ENCODE peak calls at places on chromosomes 1 and 21, in six cellular contexts. One of them, this sample, is unnamed.

GRCh38 chr1:207744000-207744534 is 7.8 kb upstream of the CD46 start:
- DNase-seq in fibroblast of the aortic adventitia: no peak
- DNase-seq in pancreas: no peak
- DNase-seq in left ventricle myocardium inferior: no peak
- DNase-seq in fibroblast of mammary gland: no peak
- DNase-seq in AG10803: no peak
- DNase-seq in this sample: no peak

GRCh38 chr21:39715804-39716397 is 29.1 kb upstream of the IGSF5 start:
- DNase-seq in fibroblast of mammary gland: peak
- DNase-seq in pancreas: peak
- DNase-seq in left ventricle myocardium inferior: peak
- DNase-seq in AG10803: peak
- DNase-seq in fibroblast of the aortic adventitia: peak
- DNase-seq in this sample: peak

GRCh38 chr1:153968400-153968799 is 698 bp downstream of the CREB3L4 start:
- DNase-seq in left ventricle myocardium inferior: no peak
- DNase-seq in fibroblast of mammary gland: no peak
- DNase-seq in pancreas: no peak
- DNase-seq in AG10803: no peak
- DNase-seq in fibroblast of the aortic adventitia: no peak
- DNase-seq in this sample: no peak

GRCh38 chr1:231338270-231339128 is at the start of gene SPRTN:
- DNase-seq in fibroblast of mammary gland: peak
- DNase-seq in left ventricle myocardium inferior: no peak
- DNase-seq in fibroblast of the aortic adventitia: peak
- DNase-seq in pancreas: no peak
- DNase-seq in AG10803: no peak
- DNase-seq in this sample: no peak

GRCh38 chr1:172809751-172810150 is 150.8 kb downstream of the FASLG start:
- DNase-seq in pancreas: no peak
- DNase-seq in left ventricle myocardium inferior: no peak
- DNase-seq in fibroblast of mammary gland: no peak
- DNase-seq in fibroblast of the aortic adventitia: no peak
- DNase-seq in AG10803: no peak
- DNase-seq in this sample: no peak

GRCh38 chr1:209354840-209355165 is 228.7 kb upstream of the CAMK1G start:
- DNase-seq in fibroblast of mammary gland: no peak
- DNase-seq in AG10803: no peak
- DNase-seq in pancreas: no peak
- DNase-seq in fibroblast of the aortic adventitia: no peak
- DNase-seq in left ventricle myocardium inferior: no peak
- DNase-seq in this sample: no peak

GRCh38 chr1:46399307-46399706 is 5.2 kb downstream of the FAAH start:
- DNase-seq in fibroblast of mammary gland: no peak
- DNase-seq in fibroblast of the aortic adventitia: no peak
- DNase-seq in pancreas: no peak
- DNase-seq in AG10803: no peak
- DNase-seq in left ventricle myocardium inferior: no peak
- DNase-seq in this sample: no peak

GRCh38 chr21:46413365-46413696 is 45.4 kb upstream of the DIP2A start:
- DNase-seq in fibroblast of mammary gland: no peak
- DNase-seq in left ventricle myocardium inferior: no peak
- DNase-seq in fibroblast of the aortic adventitia: no peak
- DNase-seq in pancreas: no peak
- DNase-seq in AG10803: no peak
- DNase-seq in this sample: no peak

GRCh38 chr1:226678701-226679100 is 60.4 kb downstream of the ITPKB start:
- DNase-seq in AG10803: no peak
- DNase-seq in fibroblast of mammary gland: no peak
- DNase-seq in fibroblast of the aortic adventitia: no peak
- DNase-seq in left ventricle myocardium inferior: no peak
- DNase-seq in pancreas: no peak
- DNase-seq in this sample: no peak

GRCh38 chr1:176164014-176164678 is 42.9 kb downstream of the COP1 start:
- DNase-seq in AG10803: no peak
- DNase-seq in left ventricle myocardium inferior: no peak
- DNase-seq in fibroblast of mammary gland: no peak
- DNase-seq in fibroblast of the aortic adventitia: no peak
- DNase-seq in pancreas: no peak
- DNase-seq in this sample: no peak

GRCh38 chr1:41731631-41732030 is 187.1 kb downstream of the HIVEP3 start:
- DNase-seq in fibroblast of mammary gland: no peak
- DNase-seq in left ventricle myocardium inferior: no peak
- DNase-seq in AG10803: no peak
- DNase-seq in fibroblast of the aortic adventitia: peak
- DNase-seq in pancreas: no peak
- DNase-seq in this sample: no peak

GRCh38 chr1:168431882-168432281 is 111.9 kb downstream of the XCL2 start:
- DNase-seq in pancreas: no peak
- DNase-seq in left ventricle myocardium inferior: no peak
- DNase-seq in AG10803: no peak
- DNase-seq in fibroblast of mammary gland: no peak
- DNase-seq in fibroblast of the aortic adventitia: no peak
- DNase-seq in this sample: no peak

GRCh38 chr1:20194224-20194623 is 7.9 kb upstream of the PLA2G2C start:
- DNase-seq in left ventricle myocardium inferior: no peak
- DNase-seq in AG10803: no peak
- DNase-seq in fibroblast of mammary gland: no peak
- DNase-seq in fibroblast of the aortic adventitia: no peak
- DNase-seq in pancreas: no peak
- DNase-seq in this sample: no peak

GRCh38 chr1:116347678-116348077 is 25.4 kb upstream of the ATP1A1 start:
- DNase-seq in left ventricle myocardium inferior: no peak
- DNase-seq in AG10803: no peak
- DNase-seq in fibroblast of mammary gland: no peak
- DNase-seq in pancreas: no peak
- DNase-seq in fibroblast of the aortic adventitia: no peak
- DNase-seq in this sample: no peak

GRCh38 chr1:36464605-36465393 is 615 bp upstream of the MRPS15 start:
- DNase-seq in pancreas: no peak
- DNase-seq in fibroblast of mammary gland: peak
- DNase-seq in AG10803: peak
- DNase-seq in fibroblast of the aortic adventitia: no peak
- DNase-seq in left ventricle myocardium inferior: no peak
- DNase-seq in this sample: no peak

GRCh38 chr1:6967431-6968079 is 182.3 kb downstream of the CAMTA1 start:
- DNase-seq in pancreas: no peak
- DNase-seq in left ventricle myocardium inferior: no peak
- DNase-seq in fibroblast of mammary gland: peak
- DNase-seq in fibroblast of the aortic adventitia: no peak
- DNase-seq in AG10803: peak
- DNase-seq in this sample: peak

GRCh38 chr1:21857142-21857839 is 45.2 kb downstream of the LDLRAD2 start:
- DNase-seq in AG10803: peak
- DNase-seq in pancreas: no peak
- DNase-seq in fibroblast of mammary gland: peak
- DNase-seq in fibroblast of the aortic adventitia: no peak
- DNase-seq in left ventricle myocardium inferior: no peak
- DNase-seq in this sample: peak

GRCh38 chr1:226135059-226135651 is 51.4 kb downstream of the ACBD3 start:
- DNase-seq in AG10803: no peak
- DNase-seq in pancreas: peak
- DNase-seq in fibroblast of the aortic adventitia: peak
- DNase-seq in fibroblast of mammary gland: no peak
- DNase-seq in left ventricle myocardium inferior: peak
- DNase-seq in this sample: no peak

GRCh38 chr1:115411388-115412063 is 73.5 kb upstream of the NGF start:
- DNase-seq in fibroblast of the aortic adventitia: peak
- DNase-seq in fibroblast of mammary gland: peak
- DNase-seq in AG10803: peak
- DNase-seq in left ventricle myocardium inferior: no peak
- DNase-seq in pancreas: no peak
- DNase-seq in this sample: peak

GRCh38 chr21:29077651-29078090 is 4.2 kb upstream of the CCT8 start:
- DNase-seq in fibroblast of mammary gland: peak
- DNase-seq in pancreas: no peak
- DNase-seq in fibroblast of the aortic adventitia: peak
- DNase-seq in AG10803: peak
- DNase-seq in left ventricle myocardium inferior: no peak
- DNase-seq in this sample: no peak

GRCh38 chr1:191895049-191895448 is 263.2 kb upstream of the RGS18 start:
- DNase-seq in left ventricle myocardium inferior: no peak
- DNase-seq in fibroblast of mammary gland: no peak
- DNase-seq in pancreas: no peak
- DNase-seq in fibroblast of the aortic adventitia: no peak
- DNase-seq in AG10803: no peak
- DNase-seq in this sample: no peak

GRCh38 chr1:239997160-239997514 is 94.5 kb upstream of the FMN2 start:
- DNase-seq in fibroblast of mammary gland: no peak
- DNase-seq in fibroblast of the aortic adventitia: no peak
- DNase-seq in AG10803: no peak
- DNase-seq in pancreas: no peak
- DNase-seq in left ventricle myocardium inferior: no peak
- DNase-seq in this sample: no peak
- H3K4me3 ChIP-seq in fibroblast of mammary gland: no peak
- H3K4me3 ChIP-seq in fibroblast of the aortic adventitia: no peak
- H3K4me3 ChIP-seq in AG10803: no peak
- H3K4me3 ChIP-seq in pancreas: no peak
- H3K4me3 ChIP-seq in left ventricle myocardium inferior: no peak
- H3K4me3 ChIP-seq in this sample: no peak

GRCh38 chr1:155062702-155063411 is 683 bp upstream of the EFNA4 start:
- DNase-seq in AG10803: no peak
- DNase-seq in fibroblast of the aortic adventitia: no peak
- DNase-seq in fibroblast of mammary gland: peak
- DNase-seq in left ventricle myocardium inferior: peak
- DNase-seq in pancreas: peak
- DNase-seq in this sample: no peak
- TF ChIP-seq CTCF in AG10803: peak
- TF ChIP-seq CTCF in fibroblast of the aortic adventitia: peak
- TF ChIP-seq CTCF in fibroblast of mammary gland: peak
- TF ChIP-seq CTCF in left ventricle myocardium inferior: peak
- TF ChIP-seq CTCF in pancreas: peak
- TF ChIP-seq CTCF in this sample: peak

GRCh38 chr21:23021481-23021880 is 2023.3 kb downstream of the NCAM2 start:
- DNase-seq in pancreas: no peak
- DNase-seq in fibroblast of mammary gland: no peak
- DNase-seq in AG10803: no peak
- DNase-seq in left ventricle myocardium inferior: no peak
- DNase-seq in fibroblast of the aortic adventitia: no peak
- DNase-seq in this sample: no peak
- H3K4me3 ChIP-seq in pancreas: no peak
- H3K4me3 ChIP-seq in fibroblast of mammary gland: no peak
- H3K4me3 ChIP-seq in AG10803: no peak
- H3K4me3 ChIP-seq in left ventricle myocardium inferior: no peak
- H3K4me3 ChIP-seq in fibroblast of the aortic adventitia: no peak
- H3K4me3 ChIP-seq in this sample: no peak

GRCh38 chr1:2135425-2135824 is 59.1 kb downstream of the FAAP20 start:
- DNase-seq in AG10803: peak
- DNase-seq in left ventricle myocardium inferior: peak
- DNase-seq in pancreas: no peak
- DNase-seq in fibroblast of the aortic adventitia: peak
- DNase-seq in fibroblast of mammary gland: peak
- DNase-seq in this sample: peak
- TF ChIP-seq CTCF in AG10803: no peak
- TF ChIP-seq CTCF in left ventricle myocardium inferior: no peak
- TF ChIP-seq CTCF in pancreas: no peak
- TF ChIP-seq CTCF in fibroblast of the aortic adventitia: peak
- TF ChIP-seq CTCF in fibroblast of mammary gland: no peak
- TF ChIP-seq CTCF in this sample: no peak

DNA sequence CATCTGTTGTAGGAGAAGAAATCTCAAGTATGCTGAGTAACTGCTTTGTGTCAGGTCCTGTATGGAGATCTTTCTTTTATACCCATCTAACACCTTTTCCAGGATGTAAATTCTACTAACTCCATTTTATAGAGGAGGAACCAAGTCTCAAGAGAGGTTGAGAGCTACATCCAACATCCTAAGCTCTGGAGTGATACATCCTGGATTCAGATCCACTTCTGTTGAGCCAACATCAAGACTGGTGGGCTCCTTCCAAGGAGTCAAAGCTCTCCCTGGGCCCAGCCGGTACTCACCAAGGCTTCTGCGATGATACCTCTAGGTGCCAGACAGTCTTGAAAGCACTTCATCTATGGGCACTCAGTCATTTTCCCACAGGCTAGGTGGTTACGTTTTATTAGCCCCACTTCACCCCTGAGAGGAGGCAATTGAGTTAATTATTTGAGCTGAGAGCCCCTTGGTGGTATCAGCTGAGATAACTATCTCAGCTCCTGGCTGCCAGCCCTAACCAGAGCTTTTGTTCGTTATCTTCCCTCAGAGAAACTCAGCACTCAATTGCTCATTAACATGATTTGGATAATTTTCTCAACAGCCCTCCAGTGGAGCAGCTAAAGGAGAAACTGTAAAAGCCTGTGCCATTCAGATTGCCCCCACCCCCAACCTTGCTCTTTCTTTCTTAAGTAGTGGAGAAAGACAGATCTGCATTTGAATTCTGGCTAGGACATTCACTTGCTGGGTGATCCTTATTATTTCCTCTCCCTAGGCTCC is 219.0 kb upstream of the FGGY start:
- DNase-seq in fibroblast of the aortic adventitia: no peak
- DNase-seq in left ventricle myocardium inferior: no peak
- DNase-seq in pancreas: no peak
- DNase-seq in fibroblast of mammary gland: no peak
- DNase-seq in AG10803: no peak
- DNase-seq in this sample: no peak
- H3K4me3 ChIP-seq in fibroblast of the aortic adventitia: no peak
- H3K4me3 ChIP-seq in left ventricle myocardium inferior: no peak
- H3K4me3 ChIP-seq in pancreas: no peak
- H3K4me3 ChIP-seq in fibroblast of mammary gland: no peak
- H3K4me3 ChIP-seq in AG10803: no peak
- H3K4me3 ChIP-seq in this sample: no peak

DNA sequence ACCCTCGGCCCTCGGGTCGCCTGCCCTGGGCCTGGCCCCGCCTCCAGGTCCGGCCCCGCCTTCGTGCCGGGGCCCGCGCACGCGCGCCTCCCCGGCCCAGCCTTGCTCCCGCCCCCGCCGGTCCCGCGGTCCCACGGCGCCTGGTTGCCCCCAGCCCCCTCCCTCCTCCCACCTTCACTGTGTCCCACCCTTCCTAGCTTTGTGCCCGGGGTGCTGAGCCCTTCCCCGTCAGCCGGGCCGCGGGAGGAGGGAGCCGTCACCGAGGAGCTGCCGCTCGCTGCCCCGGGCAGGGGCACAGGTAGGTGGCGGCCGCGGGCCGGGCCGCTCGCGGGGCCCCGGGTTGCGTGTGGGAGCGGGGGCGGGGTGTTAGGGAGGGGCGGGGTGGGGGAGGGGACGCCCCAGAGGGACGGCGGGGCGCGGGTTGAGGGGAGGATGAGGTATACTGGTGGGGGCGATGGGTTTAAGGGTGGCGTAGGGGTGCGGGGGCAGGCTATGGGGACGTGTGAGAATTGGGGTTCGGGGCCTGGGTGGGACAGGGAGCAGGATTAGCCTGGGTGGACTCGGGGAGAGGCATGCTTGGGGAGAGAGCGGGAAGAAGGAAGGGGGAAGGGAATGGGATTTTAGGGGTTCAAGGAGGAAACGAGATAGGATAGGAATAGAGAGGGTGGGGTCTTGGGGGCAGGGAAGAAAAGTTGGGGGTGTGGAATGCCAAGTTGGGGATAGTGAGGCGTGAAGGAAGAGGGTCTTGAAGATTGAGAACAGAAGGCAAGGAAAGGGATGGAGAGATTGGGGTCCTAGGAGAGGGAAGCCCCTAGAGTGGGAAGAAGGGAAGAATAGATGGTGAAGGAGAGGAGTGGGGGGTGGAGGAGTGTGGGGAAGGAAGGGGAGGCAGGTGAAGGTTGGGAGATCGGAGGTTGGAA is at the start of gene LRRC42:
- DNase-seq in AG10803: no peak
- DNase-seq in pancreas: no peak
- DNase-seq in left ventricle myocardium inferior: no peak
- DNase-seq in fibroblast of the aortic adventitia: no peak
- DNase-seq in fibroblast of mammary gland: no peak
- DNase-seq in this sample: no peak
- TF ChIP-seq CTCF in AG10803: no peak
- TF ChIP-seq CTCF in pancreas: no peak
- TF ChIP-seq CTCF in left ventricle myocardium inferior: peak
- TF ChIP-seq CTCF in fibroblast of the aortic adventitia: peak
- TF ChIP-seq CTCF in fibroblast of mammary gland: no peak
- TF ChIP-seq CTCF in this sample: no peak